ENCODE peak calls at places on chromosomes 12 and 14, in five cellular contexts. N, P, I, U and H are unnamed samples.

GRCh38 chr14:104882991-104883660 is 18.1 kb downstream of the CEP170B start:
- DNase-seq in U (no peak), I (peak; percentile 49), N (no peak), P (no peak), H (no peak)

GRCh38 chr14:60183724-60184596 is 18.8 kb upstream of the DHRS7 start:
- DNase-seq in I (no peak), U (peak; percentile 87), P (peak; percentile 82), N (peak; percentile 98), H (no peak)

GRCh38 chr14:87916886-87917275 is 76.1 kb downstream of the GALC start:
- DNase-seq in I (no peak), U (no peak), N (no peak), P (no peak), H (no peak)

GRCh38 chr14:21536395-21537087 is 10.4 kb upstream of the SALL2 start:
- DNase-seq in N (no peak), P (no peak), U (peak; percentile 84), I (no peak), H (no peak)

GRCh38 chr12:104958946-104959841 is 1.1 kb upstream of the SLC41A2 start:
- DNase-seq in N (peak; percentile 42), U (no peak), I (no peak), P (peak; percentile 47), H (peak; percentile 44)

GRCh38 chr12:91109148-91109564 is 2.1 kb downstream of the LUM start:
- DNase-seq in U (peak; percentile 77), N (peak; percentile 83), P (peak; percentile 82), I (peak; percentile 78), H (no peak)

GRCh38 chr12:96006727-96007126 is 10.6 kb upstream of the HAL start:
- DNase-seq in P (no peak), U (no peak), I (no peak), N (no peak), H (no peak)

GRCh38 chr12:98935847-98936246 is 290.8 kb downstream of the APAF1 start:
- DNase-seq in N (no peak), U (no peak), P (no peak), I (no peak), H (no peak)

GRCh38 chr12:94718114-94718513 is 67.8 kb upstream of the TMCC3 start:
- DNase-seq in U (no peak), I (no peak), N (peak; percentile 19), P (peak; percentile 42), H (no peak)

GRCh38 chr14:22737052-22737451 is 29.4 kb upstream of the OXA1L start:
- DNase-seq in U (no peak), P (no peak), N (no peak), I (no peak), H (no peak)

GRCh38 chr14:83473846-83474245 is 1940.2 kb upstream of the SEL1L start:
- DNase-seq in P (peak; percentile 21), N (no peak), U (no peak), I (no peak), H (no peak)

GRCh38 chr14:92323031-92323915 is at the start of gene SLC24A4:
- DNase-seq in P (peak; percentile 8), I (no peak), N (no peak), U (peak; percentile 75), H (peak; percentile 25)

GRCh38 chr14:55609681-55610080 is 29.7 kb downstream of the KTN1 start:
- DNase-seq in N (peak; percentile 82), P (peak; percentile 63), I (no peak), U (peak; percentile 62), H (peak; percentile 25)

GRCh38 chr14:32436993-32437392 is 107.9 kb downstream of the AKAP6 start:
- DNase-seq in N (no peak), P (no peak), I (no peak), U (no peak), H (no peak)

GRCh38 chr12:116577149-116577548 is 18.0 kb downstream of the MAP1LC3B2 start:
- DNase-seq in P (peak; percentile 33), U (no peak), N (no peak), I (no peak), H (no peak)

GRCh38 chr14:64107438-64107837 is 186.7 kb downstream of the ESR2 start:
- DNase-seq in P (no peak), U (no peak), N (no peak), I (no peak), H (no peak)

GRCh38 chr14:65228436-65228835 is 126.1 kb upstream of the MAX start:
- DNase-seq in I (no peak), P (no peak), U (no peak), N (no peak), H (no peak)

GRCh38 chr12:88784166-88784565 is 203.9 kb upstream of the KITLG start:
- DNase-seq in N (no peak), I (no peak), P (no peak), U (no peak), H (no peak)

GRCh38 chr14:53640695-53641094 is 315.9 kb downstream of the BMP4 start:
- DNase-seq in P (no peak), U (no peak), N (peak; percentile 26), I (no peak), H (no peak)

GRCh38 chr14:71021347-71022014 is 114.2 kb downstream of the PCNX1 start:
- DNase-seq in I (no peak), U (no peak), N (peak; percentile 96), P (peak; percentile 20), H (peak; percentile 17)

GRCh38 chr12:106519587-106519986 is 63.2 kb upstream of the RFX4 start:
- DNase-seq in N (no peak), U (no peak), P (peak; percentile 54), I (no peak), H (no peak)

GRCh38 chr12:5073838-5074237 is 30.2 kb downstream of the KCNA5 start:
- DNase-seq in N (no peak), I (no peak), U (peak; percentile 57), P (peak; percentile 30), H (no peak)
- TF ChIP-seq CTCF in N (peak; percentile 11), I (no peak), U (peak; percentile 57), P (peak; percentile 45), H (no peak)

DNA sequence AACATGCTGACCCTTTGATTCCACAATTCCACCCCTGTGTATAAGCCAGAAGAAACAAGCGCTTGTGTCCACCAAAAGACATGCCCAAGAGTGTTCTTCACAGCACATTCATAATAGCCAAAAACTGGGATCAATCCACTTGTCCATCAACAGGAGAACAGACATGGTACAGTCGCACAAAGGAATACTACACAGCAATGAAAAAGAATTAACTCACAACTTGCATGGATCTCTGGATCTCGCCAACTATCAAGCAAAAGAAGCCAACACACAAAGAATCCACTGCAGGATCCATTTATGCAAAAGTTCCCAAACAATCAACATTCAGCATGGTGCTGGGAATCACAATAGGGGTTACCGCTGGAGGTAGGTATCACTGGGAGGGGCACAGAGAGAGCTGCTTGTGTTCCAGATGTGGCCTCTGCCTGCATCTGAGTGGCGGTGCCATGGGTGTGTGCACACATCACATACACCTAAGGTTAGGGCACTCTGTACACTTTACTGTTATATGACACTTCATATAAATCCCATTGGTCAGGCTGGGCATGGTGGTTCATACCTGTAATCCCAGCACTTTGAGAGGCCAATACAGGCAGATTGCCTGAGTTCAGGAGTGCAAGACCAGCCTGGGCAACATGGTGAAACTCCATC is 30.9 kb downstream of the CLMN start:
- DNase-seq in I (no peak), N (no peak), P (no peak), U (no peak), H (no peak)
- H3K27ac ChIP-seq in I (no peak overlapping the region), N (no peak overlapping the region), P (no peak overlapping the region), U (no peak overlapping the region), H (no peak overlapping the region)

DNA sequence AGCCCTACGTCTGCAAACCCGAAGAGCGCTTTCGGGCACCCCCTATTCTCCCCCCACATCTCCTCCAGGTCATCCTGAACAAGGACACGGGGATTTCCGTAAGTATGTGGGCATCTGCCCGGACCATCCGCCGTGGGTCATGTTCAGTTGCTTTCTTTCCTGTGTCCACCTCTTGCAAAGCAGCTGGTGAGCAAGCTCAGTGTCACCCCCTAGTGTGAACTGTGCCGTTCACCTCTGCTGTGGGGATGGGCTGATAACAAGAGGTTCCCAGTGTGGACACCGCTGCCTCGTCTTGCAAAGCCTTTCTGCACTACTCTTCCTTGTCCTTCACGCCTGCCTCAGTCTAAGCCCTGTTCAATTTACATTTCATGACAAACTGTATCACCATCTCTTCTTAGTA is 8.6 kb downstream of the PRKAB1 start:
- DNase-seq in N (no peak), U (no peak), P (no peak), I (no peak), H (no peak)
- TF ChIP-seq CTCF in N (peak; percentile 37), U (no peak), P (no peak), I (no peak), H (no peak)

GRCh38 chr12:39441189-39441962 is 1.5 kb downstream of the KIF21A start:
- DNase-seq in I (no peak), N (no peak), P (no peak), U (no peak), H (no peak)

GRCh38 chr12:39443704-39444234 is 849 bp upstream of the KIF21A start:
- DNase-seq in I (no peak), N (peak; percentile 37), P (peak; percentile 17), U (peak; percentile 16), H (no peak)

GRCh38 chr12:39441963-39442894 is 691 bp downstream of the KIF21A start:
- DNase-seq in P (peak; percentile 46), I (peak; percentile 74), N (peak; percentile 39), U (peak; percentile 63), H (peak; percentile 20)

GRCh38 chr12:39440781-39441180 is 2.1 kb downstream of the KIF21A start:
- DNase-seq in N (no peak), I (no peak), P (no peak), U (peak; percentile 21), H (no peak)

GRCh38 chr12:39442895-39443703 is at the start of gene KIF21A:
- DNase-seq in U (peak; percentile 94), I (peak; percentile 93), N (peak; percentile 97), P (peak; percentile 98), H (peak; percentile 88)
- H3K27ac ChIP-seq in U (peak within 1 kb of the TSS; percentile 88), I (peak within 1 kb of the TSS; percentile 88), N (peak within 1 kb of the TSS; percentile 61), P (peak within 1 kb of the TSS; percentile 90), H (peak within 1 kb of the TSS; percentile 90)